ENCODE peak calls at places on chromosomes 2 and 18, in five cellular contexts. V is IMR-90, K is mammary epithelial cell, E is HepG2, I is H9. D is an unnamed sample.

GRCh38 chr18:23752796-23753195 is 63.5 kb downstream of the LAMA3 start:
- DNase-seq in E (no peak), K (no peak), I (no peak), V (no peak), D (no peak)

GRCh38 chr2:15782009-15782751 is 158.2 kb upstream of the MYCN start:
- DNase-seq in K (no peak), E (peak), V (no peak), I (no peak), D (no peak)

GRCh38 chr2:29767606-29768335 is 153.6 kb downstream of the ALK start:
- DNase-seq in V (no peak), E (no peak), K (no peak), I (no peak), D (no peak)

GRCh38 chr18:13374468-13375301 is 156.1 kb downstream of the LDLRAD4 start:
- DNase-seq in K (no peak), I (no peak), E (no peak), V (no peak), D (peak)

GRCh38 chr2:237909075-237909695 is 49.8 kb downstream of the RAMP1 start:
- DNase-seq in K (no peak), V (no peak), I (no peak), E (no peak), D (no peak)

GRCh38 chr18:52869942-52870907 is 530.2 kb downstream of the DCC start:
- DNase-seq in I (peak), V (no peak), K (no peak), E (no peak), D (no peak)

GRCh38 chr2:42969231-42970150 is 177.1 kb upstream of the HAAO start:
- DNase-seq in V (peak), E (no peak), I (no peak), K (peak), D (no peak)

GRCh38 chr2:20333738-20334137 is 16.9 kb downstream of the PUM2 start:
- DNase-seq in V (no peak), I (no peak), E (no peak), K (no peak), D (no peak)

GRCh38 chr2:63446658-63447057 is 141.6 kb downstream of the WDPCP start:
- DNase-seq in K (no peak), V (no peak), I (no peak), E (no peak), D (no peak)

GRCh38 chr18:49529596-49529995 is 32.3 kb upstream of the LIPG start:
- DNase-seq in I (no peak), K (no peak), E (no peak), V (no peak), D (no peak)

GRCh38 chr2:239953418-239954061 is 71.6 kb downstream of the NDUFA10 start:
- DNase-seq in K (no peak), E (no peak), V (peak), I (no peak), D (no peak)

GRCh38 chr18:79507546-79508480 is 112.1 kb downstream of the NFATC1 start:
- DNase-seq in K (no peak), I (no peak), E (no peak), V (peak), D (peak)

GRCh38 chr2:163664610-163665009 is 71.2 kb downstream of the FIGN start:
- DNase-seq in E (peak), I (no peak), V (peak), K (peak), D (no peak)

GRCh38 chr2:235848055-235848454 is 320.1 kb downstream of the GBX2 start:
- DNase-seq in I (no peak), V (no peak), E (no peak), K (no peak), D (no peak)

GRCh38 chr18:36179562-36180334 is 7.5 kb upstream of the MOCOS start:
- DNase-seq in I (no peak), V (peak), K (no peak), E (no peak), D (no peak)

GRCh38 chr2:240961878-240962277 is 36.5 kb upstream of the SNED1 start:
- DNase-seq in I (no peak), K (no peak), E (no peak), V (no peak), D (no peak)

GRCh38 chr2:2743164-2743571 is 412.1 kb upstream of the MYT1L start:
- DNase-seq in I (no peak), K (peak), V (peak), E (no peak), D (no peak)

GRCh38 chr18:8367217-8367988 is 241.8 kb upstream of the RAB12 start:
- DNase-seq in E (no peak), V (no peak), K (no peak), I (peak), D (no peak)

GRCh38 chr18:50563376-50563775 is 3.5 kb downstream of the MAPK4 start:
- DNase-seq in E (no peak), V (no peak), I (no peak), K (no peak), D (no peak)

GRCh38 chr2:121297217-121297830 is 12.3 kb upstream of the TFCP2L1 start:
- DNase-seq in K (no peak), E (peak), V (peak), I (peak), D (peak)

GRCh38 chr2:201257381-201257940 is 2.9 kb upstream of the CASP8 start:
- DNase-seq in K (no peak), E (no peak), I (peak), V (peak), D (no peak)

GRCh38 chr18:14085770-14086458 is 46.3 kb downstream of the ZNF519 start:
- DNase-seq in E (no peak), K (no peak), I (no peak), V (no peak), D (no peak)

GRCh38 chr2:236637691-236638569 is 68.3 kb downstream of the ACKR3 start:
- DNase-seq in E (no peak), K (no peak), I (no peak), V (peak), D (peak)

GRCh38 chr2:116719841-116720240 is 1094.7 kb upstream of the DDX18 start:
- DNase-seq in E (no peak), V (no peak), K (peak), I (no peak), D (no peak)

GRCh38 chr2:30763151-30763660 is 44.0 kb downstream of the CAPN13 start:
- DNase-seq in K (no peak), V (no peak), I (no peak), E (no peak), D (no peak)

GRCh38 chr18:66838340-66838987 is 234.6 kb upstream of the CDH19 start:
- DNase-seq in K (peak), E (no peak), I (no peak), V (no peak), D (no peak)

GRCh38 chr2:241799522-241800197 is 9.3 kb upstream of the NEU4 start:
- DNase-seq in K (no peak), I (no peak), E (no peak), V (no peak), D (no peak)

GRCh38 chr18:68769423-68769822 is 28.5 kb upstream of the CCDC102B start:
- DNase-seq in K (no peak), E (no peak), I (no peak), V (no peak), D (no peak)

GRCh38 chr2:70920367-70920715 is 15.4 kb upstream of the ATP6V1B1 start:
- DNase-seq in K (no peak), E (no peak), V (no peak), I (peak), D (no peak)

GRCh38 chr2:52594036-52594435 is 1173.6 kb upstream of the CHAC2 start:
- DNase-seq in K (no peak), I (no peak), E (no peak), V (peak), D (no peak)

DNA sequence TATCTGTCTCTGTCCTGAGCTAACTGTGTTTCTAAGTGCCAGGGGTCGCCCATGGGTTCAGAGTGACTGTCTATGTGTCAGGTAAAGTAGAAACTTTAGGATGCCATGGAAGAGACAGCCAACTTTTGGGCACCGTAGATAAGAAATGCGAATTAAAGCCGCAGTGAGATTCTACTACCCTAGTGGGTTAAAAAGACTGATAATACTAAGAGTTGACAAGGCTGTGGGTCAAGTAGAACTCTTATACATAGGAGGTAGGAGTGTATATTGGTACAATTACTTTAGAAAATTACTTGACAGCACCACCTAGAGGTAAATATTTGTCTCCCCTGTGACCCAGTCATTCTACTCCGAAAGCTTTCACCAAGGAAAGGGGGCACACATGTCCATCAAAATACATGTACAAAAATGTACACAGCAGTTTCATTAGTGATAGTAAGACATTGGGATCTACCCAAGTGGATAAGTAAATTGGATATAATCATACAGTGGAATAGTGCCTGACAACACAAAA is 371.3 kb downstream of the SLC4A3 start:
- DNase-seq in E (no peak), K (no peak), I (no peak), V (no peak), D (no peak)
- TF ChIP-seq CTCF in E (peak), K (peak), I (peak), V (no peak), D (no peak)

DNA sequence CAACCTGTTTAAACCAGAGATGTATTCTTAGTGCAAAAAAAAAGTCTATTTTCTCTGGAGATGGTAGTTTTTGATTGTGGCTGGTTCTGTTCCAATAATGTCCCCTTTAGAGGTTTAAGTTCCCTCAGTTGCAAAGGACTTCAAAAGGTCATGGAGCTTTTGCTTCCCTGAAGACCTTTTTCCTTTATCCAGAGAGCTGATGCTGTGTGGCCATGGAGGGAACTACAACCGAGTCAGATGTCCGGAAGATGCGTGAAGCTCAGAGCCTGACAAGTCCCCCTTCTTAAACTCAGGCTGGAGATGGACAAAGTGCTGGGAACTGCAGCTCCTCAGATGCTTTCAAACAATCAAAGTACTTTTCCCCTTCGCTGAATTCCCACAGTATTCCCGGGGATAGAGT is 176.1 kb downstream of the TMEM18 start:
- DNase-seq in E (no peak), I (no peak), V (no peak), K (no peak), D (no peak)
- TF ChIP-seq CTCF in E (no peak), I (peak), V (no peak), K (no peak), D (peak)

DNA sequence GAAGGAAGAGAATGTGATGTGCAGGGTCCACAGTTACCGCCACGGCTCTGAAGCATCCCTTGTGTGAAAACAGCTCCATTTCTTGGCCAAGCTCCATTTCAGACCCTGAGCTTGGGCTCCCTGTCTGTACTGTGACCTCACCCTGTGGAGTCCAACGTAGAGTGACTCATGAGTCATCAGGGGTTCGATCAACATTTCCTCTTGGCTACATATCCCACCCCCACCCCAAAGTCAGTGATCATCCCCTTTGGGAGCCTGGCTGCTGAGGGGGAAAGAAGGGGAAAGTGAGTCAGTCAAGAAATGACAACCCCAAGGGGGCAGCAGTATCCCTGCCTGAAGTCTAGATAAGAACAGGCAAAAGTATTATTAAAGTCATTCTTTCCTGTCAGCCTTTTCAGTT is 62.2 kb downstream of the PAPOLG start:
- DNase-seq in K (no peak), I (no peak), E (peak), V (peak), D (no peak)
- TF ChIP-seq CTCF in K (peak), I (peak), E (peak), V (no peak), D (peak)

DNA sequence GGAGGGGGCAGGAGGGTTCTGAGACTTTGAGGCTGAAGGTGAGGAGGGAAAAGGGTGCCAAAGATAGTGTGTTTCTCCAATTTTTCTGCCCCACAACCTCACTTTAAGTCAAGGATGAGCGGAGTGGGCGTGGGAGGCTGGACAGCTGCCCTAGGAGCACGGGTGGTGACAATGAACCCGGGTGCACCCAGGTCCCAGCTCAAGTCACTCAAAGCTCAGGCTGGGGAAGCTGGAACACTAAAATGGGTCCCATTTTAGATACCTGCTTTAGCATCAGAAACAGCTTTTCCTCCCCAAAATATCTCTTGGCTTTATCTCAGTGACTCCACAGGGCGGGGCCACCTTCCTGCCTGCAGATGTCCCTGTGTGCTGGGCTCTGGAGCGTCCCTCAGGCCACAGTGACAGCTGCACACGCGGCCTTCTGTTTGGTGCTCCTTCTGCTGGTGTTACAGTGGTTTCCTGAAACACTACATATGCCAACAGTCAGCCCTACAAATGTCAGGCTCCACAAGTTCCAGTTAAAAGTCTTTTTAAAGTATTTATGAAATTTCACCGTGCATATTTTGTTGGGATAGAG is 1.4 kb upstream of the MBP start:
- DNase-seq in I (no peak), K (no peak), E (peak), V (no peak), D (peak)
- TF ChIP-seq CTCF in I (no peak), K (peak), E (peak), V (no peak), D (no peak)

D was measured in osteocyte.